ENCODE peak calls at places on chromosomes 7 and 10, in four cellular contexts. V, J, R and B are unnamed samples.

GRCh38 chr10:3324572-3324971 is 152.0 kb upstream of the PITRM1 start:
- DNase-seq in V (no peak), J (no peak), R (no peak), B (no peak)

GRCh38 chr10:125118701-125119100 is 41.7 kb downstream of the CTBP2 start:
- DNase-seq in V (no peak), J (no peak), R (no peak), B (no peak)

GRCh38 chr7:18874875-18875274 is 242.6 kb downstream of the TWIST1 start:
- DNase-seq in V (no peak), J (no peak), R (no peak), B (peak)

GRCh38 chr10:49280001-49280408 is 19.0 kb upstream of the C10orf71 start:
- DNase-seq in V (peak), J (no peak), R (peak), B (no peak)

GRCh38 chr7:28630350-28630749 is 218.0 kb downstream of the CREB5 start:
- DNase-seq in V (no peak), J (no peak), R (no peak), B (no peak)

GRCh38 chr10:71761105-71761511 is 12.2 kb downstream of the VSIR start:
- DNase-seq in V (peak), J (no peak), R (peak), B (no peak)

GRCh38 chr7:23418046-23418445 is 52.2 kb downstream of the IGF2BP3 start:
- DNase-seq in V (peak), J (no peak), R (peak), B (peak)

GRCh38 chr7:128938524-128939074 is 872 bp downstream of the IRF5 start:
- DNase-seq in V (no peak), J (no peak), R (peak), B (no peak)

GRCh38 chr7:80047032-80047431 is 87.6 kb upstream of the GNAI1 start:
- DNase-seq in V (no peak), J (no peak), R (no peak), B (peak)

GRCh38 chr7:92589056-92589455 is 1.1 kb downstream of the FAM133B start:
- DNase-seq in V (no peak), J (no peak), R (no peak), B (no peak)

GRCh38 chr10:3625959-3626751 is 158.9 kb downstream of the KLF6 start:
- DNase-seq in V (peak), J (no peak), R (peak), B (peak)

GRCh38 chr7:25031432-25031831 is 51.5 kb upstream of the OSBPL3 start:
- DNase-seq in V (peak), J (no peak), R (peak), B (no peak)

GRCh38 chr7:68146970-68147369 is 1150.3 kb downstream of the TYW1 start:
- DNase-seq in V (no peak), J (no peak), R (no peak), B (no peak)

GRCh38 chr10:114151486-114151885 is 22.5 kb downstream of the CCDC186 start:
- DNase-seq in V (peak), J (no peak), R (peak), B (peak)

DNA sequence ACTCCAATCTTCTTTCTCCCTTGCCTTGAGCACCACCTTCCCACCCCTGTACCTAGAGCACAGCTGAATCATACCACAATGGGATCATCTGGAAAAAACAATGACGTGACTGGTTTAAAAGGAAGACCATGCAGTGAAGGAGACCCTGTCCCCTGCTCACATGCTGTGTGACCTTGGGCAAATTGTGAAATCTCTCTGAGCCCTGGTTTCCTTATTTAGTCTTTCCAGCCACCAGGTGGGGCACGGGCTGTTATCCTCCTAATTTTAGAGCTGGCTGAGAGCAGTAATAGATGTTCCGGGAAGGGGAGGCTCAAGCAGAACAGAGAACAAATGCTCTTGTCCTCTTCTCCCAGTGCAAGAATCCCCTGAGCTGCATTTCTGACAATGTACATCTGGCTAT is 198.3 kb downstream of the RPS24 start:
- DNase-seq in V (peak), J (no peak), R (no peak), B (peak)
- TF ChIP-seq CTCF in V (peak), J (no peak), R (no peak), B (peak)

GRCh38 chr10:70380350-70381135 is 1.9 kb downstream of the LRRC20 start:
- DNase-seq in V (no peak), J (no peak), R (no peak), B (no peak)
- H3K4me3 ChIP-seq in V (no peak), J (no peak), R (no peak), B (no peak)

GRCh38 chr7:148149730-148150129 is 440.8 kb upstream of the C7orf33 start:
- DNase-seq in V (no peak), J (no peak), R (no peak), B (no peak)

GRCh38 chr7:148153611-148154010 is 437.0 kb upstream of the C7orf33 start:
- DNase-seq in V (no peak), J (no peak), R (no peak), B (no peak)

GRCh38 chr7:148148456-148148855 is 442.1 kb upstream of the C7orf33 start:
- DNase-seq in V (no peak), J (no peak), R (no peak), B (no peak)

GRCh38 chr7:148155826-148156225 is 434.7 kb upstream of the C7orf33 start:
- DNase-seq in V (no peak), J (no peak), R (no peak), B (no peak)

DNA sequence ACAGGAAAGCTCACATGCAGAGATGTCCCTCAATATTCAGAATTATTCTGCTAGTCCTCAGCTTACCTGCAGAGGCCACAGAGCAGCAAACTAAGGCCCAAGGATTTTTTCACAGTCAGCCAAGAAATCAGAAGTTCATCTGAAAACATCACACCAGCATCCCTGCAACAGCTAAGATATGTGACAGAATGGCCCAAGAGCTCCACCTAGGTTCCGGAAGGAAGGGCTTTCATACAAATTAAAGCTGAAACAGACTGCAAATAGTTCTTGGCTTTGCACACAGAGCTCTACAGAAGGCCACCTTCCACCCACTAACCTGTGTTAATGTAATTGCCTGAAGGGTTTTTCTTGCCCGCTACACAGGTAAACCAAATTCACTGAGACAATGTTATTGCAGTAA is 438.8 kb upstream of the C7orf33 start:
- DNase-seq in V (peak), J (no peak), R (no peak), B (no peak)
- TF ChIP-seq CTCF in V (no peak), J (no peak), R (no peak), B (no peak)

DNA sequence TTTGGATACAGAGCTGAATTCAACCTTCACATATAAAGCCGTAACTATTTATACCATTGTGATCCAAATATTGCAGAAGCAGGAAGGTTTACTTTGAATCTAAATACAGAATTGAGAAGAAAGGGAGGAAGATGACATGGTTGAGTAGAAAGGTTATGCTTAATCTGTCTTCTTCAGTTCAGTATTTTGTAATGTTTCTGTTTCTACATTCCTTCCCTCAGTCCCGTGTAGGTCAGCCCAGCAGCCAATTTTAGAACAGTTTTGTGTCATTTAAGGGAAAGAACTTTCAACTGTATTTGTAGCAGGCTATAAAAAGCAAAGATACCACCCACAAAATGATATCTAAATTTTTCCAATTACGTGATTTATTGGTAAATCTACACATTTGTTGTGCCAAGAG is 97.4 kb downstream of the CPED1 start:
- DNase-seq in V (no peak), J (no peak), R (no peak), B (peak)
- H3K4me3 ChIP-seq in V (no peak), J (peak), R (no peak), B (no peak)

DNA sequence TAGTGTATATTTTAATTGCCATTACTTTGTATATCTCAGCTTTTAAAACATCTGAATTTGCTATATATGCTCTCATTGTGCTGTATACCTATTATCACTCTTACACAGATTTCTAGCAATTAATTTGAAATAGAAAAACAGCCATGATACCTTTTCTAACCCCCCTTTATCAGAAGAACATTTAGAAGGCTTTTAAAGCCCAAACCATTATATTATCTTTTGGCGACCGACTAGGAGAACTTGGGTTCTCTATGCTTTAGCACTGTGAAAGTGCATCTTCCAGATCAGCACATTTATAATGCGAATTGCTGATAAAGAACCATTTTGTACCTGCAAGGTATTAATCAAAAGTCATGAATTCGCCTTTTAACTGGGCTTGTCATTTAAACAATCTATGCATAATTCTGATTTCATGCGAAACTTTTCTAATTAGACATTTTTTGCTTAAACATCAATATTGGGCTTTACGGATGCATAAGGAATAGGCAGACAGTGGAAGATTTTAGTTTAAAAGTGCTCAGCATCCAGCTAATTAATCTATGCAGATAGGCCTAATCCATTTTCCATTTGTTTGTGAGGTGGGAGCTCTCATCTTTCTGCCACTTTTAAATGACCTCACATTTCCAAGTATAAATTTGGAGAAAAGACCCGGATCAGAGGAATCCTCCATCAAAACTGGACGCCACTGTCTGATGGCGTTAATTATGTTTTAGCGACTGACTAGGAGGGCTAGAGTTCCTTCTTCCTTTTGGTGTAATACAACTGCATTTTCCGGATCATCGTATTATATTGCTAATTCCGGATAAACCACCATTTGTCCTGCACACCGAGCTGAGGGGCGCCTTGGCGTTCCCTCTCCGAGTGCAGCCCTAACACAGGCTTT is 1.1 kb upstream of the MLLT10 start:
- DNase-seq in V (no peak), J (no peak), R (no peak), B (no peak)
- TF ChIP-seq CTCF in V (no peak), J (no peak), R (no peak), B (no peak)

GRCh38 chr7:42106562-42106961 is 130.4 kb downstream of the GLI3 start:
- DNase-seq in V (no peak), J (no peak), R (no peak), B (no peak)

GRCh38 chr7:42108803-42109528 is 128.0 kb downstream of the GLI3 start:
- DNase-seq in V (no peak), J (no peak), R (no peak), B (no peak)

GRCh38 chr7:42105541-42106349 is 131.3 kb downstream of the GLI3 start:
- DNase-seq in V (peak), J (no peak), R (no peak), B (no peak)

GRCh38 chr7:42107484-42107883 is 129.5 kb downstream of the GLI3 start:
- DNase-seq in V (peak), J (no peak), R (no peak), B (no peak)

GRCh38 chr7:42110333-42110732 is 126.7 kb downstream of the GLI3 start:
- DNase-seq in V (no peak), J (no peak), R (no peak), B (no peak)
- H3K4me3 ChIP-seq in V (no peak), J (no peak), R (no peak), B (no peak)

GRCh38 chr10:47152861-47153349 is 147.1 kb upstream of the GDF10 start:
- DNase-seq in V (peak), J (no peak), R (peak), B (no peak)
- TF ChIP-seq CTCF in V (peak), J (no peak), R (peak), B (peak)

GRCh38 chr10:17742918-17743317 is 9.1 kb upstream of the TMEM236 start:
- DNase-seq in V (peak), J (no peak), R (peak), B (peak)
- H3K4me3 ChIP-seq in V (no peak), J (peak), R (no peak), B (peak)